ENCODE peak calls at places on chromosome X, in ten cellular contexts. N, Y, W, T, K, R, G, P, O and U are unnamed samples.

GRCh38 chrX:22220941-22221340 is 51.8 kb upstream of the CBLL2 start:
- DNase-seq in N (peak), Y (no peak), W (peak), T (no peak), K (no peak), R (no peak), G (no peak), P (peak), O (peak), U (no peak)

GRCh38 chrX:111098874-111099273 is 2.9 kb downstream of the PAK3 start:
- DNase-seq in N (no peak), Y (peak), W (no peak), T (no peak), K (peak), R (no peak), G (peak), P (peak), O (peak), U (no peak)

GRCh38 chrX:21986596-21986995 is 45.5 kb upstream of the PHEX start:
- DNase-seq in N (no peak), Y (no peak), W (peak), T (no peak), K (no peak), R (no peak), G (no peak), P (no peak), O (no peak), U (no peak)

GRCh38 chrX:57119416-57119815 is 1.9 kb downstream of the SPIN2B start:
- DNase-seq in N (no peak), Y (no peak), W (no peak), T (no peak), K (no peak), R (no peak), G (no peak), P (no peak), O (no peak), U (no peak)

GRCh38 chrX:110049096-110049495 is 46.2 kb downstream of the TMEM164 start:
- DNase-seq in N (no peak), Y (no peak), W (no peak), T (no peak), K (no peak), R (no peak), G (no peak), P (no peak), O (no peak), U (no peak)

GRCh38 chrX:10524578-10524977 is 95.8 kb downstream of the MID1 start:
- DNase-seq in N (no peak), Y (no peak), W (no peak), T (no peak), K (no peak), R (no peak), G (no peak), P (no peak), O (peak), U (no peak)

GRCh38 chrX:16320765-16321355 is 153.6 kb downstream of the MAGEB17 start:
- DNase-seq in N (peak), Y (no peak), W (peak), T (no peak), K (no peak), R (no peak), G (no peak), P (peak), O (no peak), U (no peak)

GRCh38 chrX:9269134-9269533 is 195.7 kb upstream of the TBL1X start:
- DNase-seq in N (no peak), Y (no peak), W (no peak), T (no peak), K (no peak), R (no peak), G (no peak), P (no peak), O (no peak), U (no peak)

GRCh38 chrX:78514852-78515251 is 144.3 kb downstream of the RTL3 start:
- DNase-seq in N (no peak), Y (peak), W (no peak), T (no peak), K (peak), R (no peak), G (no peak), P (no peak), O (no peak), U (no peak)

GRCh38 chrX:12701625-12702024 is 89.6 kb upstream of the PRPS2 start:
- DNase-seq in N (peak), Y (peak), W (peak), T (no peak), K (peak), R (no peak), G (peak), P (peak), O (peak), U (no peak)

GRCh38 chrX:71870337-71871098 is 40.1 kb upstream of the NHSL2 start:
- DNase-seq in N (peak), Y (peak), W (no peak), T (no peak), K (peak), R (no peak), G (no peak), P (no peak), O (peak), U (no peak)

GRCh38 chrX:131812847-131813825 is 210.0 kb upstream of the STK26 start:
- DNase-seq in N (no peak), Y (no peak), W (peak), T (peak), K (no peak), R (peak), G (peak), P (peak), O (no peak), U (no peak)

GRCh38 chrX:84259868-84260267 is 71.9 kb upstream of the RPS6KA6 start:
- DNase-seq in N (no peak), Y (no peak), W (no peak), T (no peak), K (no peak), R (no peak), G (no peak), P (no peak), O (no peak), U (no peak)

GRCh38 chrX:119237526-119238035 is 1.5 kb downstream of the PGRMC1 start:
- DNase-seq in N (no peak), Y (no peak), W (no peak), T (no peak), K (no peak), R (no peak), G (no peak), P (no peak), O (peak), U (no peak)